ENCODE peak calls at places on chromosomes 4 and X, in six cellular contexts. P is EH; T is GDM1; Q is adipocyte; K is stimulated activated CD4-positive, alpha-beta T cell treated with anti-CD3 and anti-CD28 coated beads, Interleukin-2, amount 100 ng/mL, for 48 hours; F is NCI-H1694 treated with DMSO at 0.1 percent for 48 hours. Y is an unnamed sample.

GRCh38 chrX:86579777-86580176 is 431.5 kb downstream of the DACH2 start:
- DNase-seq in P (no peak), T (no peak), Q (no peak), K (no peak), F (no peak), Y (no peak)

GRCh38 chr4:104500452-104500851 is 5.8 kb upstream of the CXXC4 start:
- DNase-seq in P (no peak), T (no peak), Q (no peak), K (no peak), F (no peak), Y (no peak)

GRCh38 chr4:99252746-99253145 is 33.7 kb upstream of the ADH6 start:
- DNase-seq in P (no peak), T (no peak), Q (no peak), K (no peak), F (no peak), Y (no peak)

GRCh38 chr4:166366012-166366411 is 493.0 kb downstream of the TLL1 start:
- DNase-seq in P (no peak), T (no peak), Q (no peak), K (no peak), F (no peak), Y (no peak)

GRCh38 chrX:94775640-94776039 is 1101.6 kb downstream of the FAM133A start:
- DNase-seq in P (no peak), T (no peak), Q (no peak), K (no peak), F (no peak), Y (no peak)

GRCh38 chr4:125736057-125736456 is 421.3 kb downstream of the FAT4 start:
- DNase-seq in P (peak; percentile 68), T (no peak), Q (peak; percentile 63), K (no peak), F (no peak), Y (peak; percentile 53)

GRCh38 chr4:143721317-143721716 is 20.8 kb upstream of the FREM3 start:
- DNase-seq in P (peak; percentile 11), T (peak; percentile 12), Q (no peak), K (no peak), F (no peak), Y (no peak)

GRCh38 chrX:23855569-23855968 is 52.2 kb downstream of the APOO start:
- DNase-seq in P (no peak), T (no peak), Q (no peak), K (no peak), F (no peak), Y (no peak)

GRCh38 chr4:114036426-114036825 is 57.0 kb upstream of the ARSJ start:
- DNase-seq in P (no peak), T (no peak), Q (no peak), K (no peak), F (no peak), Y (no peak)

GRCh38 chr4:94673961-94674360 is 83.8 kb upstream of the BMPR1B start:
- DNase-seq in P (no peak), T (no peak), Q (no peak), K (no peak), F (no peak), Y (no peak)

GRCh38 chrX:136711147-136711546 is 63.2 kb downstream of the CD40LG start:
- DNase-seq in P (peak; percentile 56), T (peak; percentile 13), Q (peak; percentile 60), K (no peak), F (no peak), Y (peak; percentile 44)

GRCh38 chrX:72245461-72246089 is 6.7 kb upstream of the ERCC6L start:
- DNase-seq in P (peak; percentile 66), T (peak; percentile 10), Q (peak; percentile 73), K (peak; percentile 48), F (peak; percentile 49), Y (peak; percentile 46)

GRCh38 chrX:134484039-134484438 is 24.1 kb downstream of the HPRT1 start:
- DNase-seq in P (peak; percentile 58), T (no peak), Q (peak; percentile 73), K (no peak), F (peak; percentile 1), Y (peak; percentile 58)

GRCh38 chr4:8747467-8747841 is 124.2 kb downstream of the HMX1 start:
- DNase-seq in P (no peak), T (no peak), Q (no peak), K (no peak), F (no peak), Y (no peak)

GRCh38 chr4:143085224-143085623 is 99.5 kb upstream of the USP38 start:
- DNase-seq in P (no peak), T (no peak), Q (peak; percentile 75), K (no peak), F (no peak), Y (peak; percentile 5)

GRCh38 chrX:2707334-2707760 is 16.3 kb downstream of the CD99 start:
- DNase-seq in P (peak; percentile 98), T (no peak), Q (peak; percentile 90), K (peak; percentile 52), F (no peak), Y (peak; percentile 95)

GRCh38 chr4:168384437-168385141 is 66.0 kb upstream of the DDX60 start:
- DNase-seq in P (peak; percentile 30), T (no peak), Q (no peak), K (no peak), F (no peak), Y (no peak)

GRCh38 chr4:7399433-7400234 is 35.1 kb downstream of the PSAPL1 start:
- DNase-seq in P (no peak), T (no peak), Q (no peak), K (no peak), F (no peak), Y (no peak)

GRCh38 chr4:140213736-140214135 is 59.8 kb upstream of the MAML3 start:
- DNase-seq in P (no peak), T (no peak), Q (no peak), K (no peak), F (no peak), Y (no peak)

GRCh38 chrX:67872958-67873357 is 329.1 kb downstream of the AR start:
- DNase-seq in P (no peak), T (no peak), Q (no peak), K (no peak), F (no peak), Y (no peak)

GRCh38 chr4:64360664-64361398 is 48.4 kb downstream of the TECRL start:
- DNase-seq in P (no peak), T (no peak), Q (no peak), K (no peak), F (no peak), Y (no peak)

GRCh38 chrX:14801136-14801535 is 71.7 kb downstream of the FANCB start:
- DNase-seq in P (peak; percentile 56), T (no peak), Q (no peak), K (no peak), F (no peak), Y (peak; percentile 71)

GRCh38 chrX:105829006-105829405 is 6.7 kb downstream of the NRK start:
- DNase-seq in P (no peak), T (no peak), Q (peak; percentile 19), K (no peak), F (no peak), Y (no peak)

GRCh38 chr4:145795535-145795934 is 115.6 kb downstream of the C4orf51 start:
- DNase-seq in P (no peak), T (no peak), Q (no peak), K (no peak), F (no peak), Y (no peak)

GRCh38 chrX:46649421-46650260 is 76.1 kb downstream of the CHST7 start:
- DNase-seq in P (peak; percentile 41), T (peak; percentile 55), Q (peak; percentile 31), K (no peak), F (peak; percentile 44), Y (peak; percentile 40)

GRCh38 chr4:109755656-109756055 is 25.8 kb upstream of the PLA2G12A start:
- DNase-seq in P (no peak), T (no peak), Q (no peak), K (no peak), F (no peak), Y (no peak)

GRCh38 chr4:101871962-101872676 is 81.6 kb downstream of the BANK1 start:
- DNase-seq in P (no peak), T (no peak), Q (peak; percentile 16), K (no peak), F (no peak), Y (no peak)

GRCh38 chrX:71911023-71911730 is 532 bp downstream of the NHSL2 start:
- DNase-seq in P (no peak), T (no peak), Q (peak; percentile 45), K (peak; percentile 11), F (peak; percentile 46), Y (no peak)

GRCh38 chr4:88439161-88439760 is 17.7 kb upstream of the HERC5 start:
- DNase-seq in P (peak; percentile 53), T (no peak), Q (peak; percentile 66), K (no peak), F (no peak), Y (no peak)

GRCh38 chrX:40864972-40865371 is 129.6 kb upstream of the MED14 start:
- DNase-seq in P (peak; percentile 80), T (no peak), Q (peak; percentile 50), K (no peak), F (no peak), Y (peak; percentile 82)

GRCh38 chr4:103018391-103019318 is 850 bp downstream of the SLC9B1 start:
- DNase-seq in P (peak; percentile 0), T (no peak), Q (peak; percentile 60), K (no peak), F (no peak), Y (peak; percentile 0)

GRCh38 chr4:7885216-7886134 is 54.2 kb downstream of the AFAP1 start:
- DNase-seq in P (no peak), T (no peak), Q (no peak), K (no peak), F (no peak), Y (no peak)

GRCh38 chr4:101527186-101527585 is 179.9 kb upstream of the PPP3CA start:
- DNase-seq in P (no peak), T (no peak), Q (no peak), K (peak; percentile 33), F (no peak), Y (no peak)

GRCh38 chrX:17595456-17596035 is 141.7 kb upstream of the SCML1 start:
- DNase-seq in P (peak; percentile 84), T (no peak), Q (no peak), K (no peak), F (no peak), Y (peak; percentile 69)

GRCh38 chrX:133527415-133527814 is 112.1 kb upstream of the GPC4 start:
- DNase-seq in P (no peak), T (no peak), Q (no peak), K (no peak), F (no peak), Y (no peak)